ENCODE peak calls at places on chromosomes 12 and 14, in five cellular contexts. D is HCT116, F is brain microvascular endothelial cell, J is left ventricle myocardium inferior, S is substantia nigra. T is an unnamed sample.

GRCh38 chr12:47078733-47079364 is 572 bp upstream of the PCED1B start:
- DNase-seq in D (no peak), F (no peak), J (no peak), S (no peak), T (no peak)

GRCh38 chr12:95096852-95097251 is 23.4 kb upstream of the NR2C1 start:
- DNase-seq in D (no peak), F (no peak), J (no peak), S (no peak), T (no peak)

GRCh38 chr14:101173698-101174521 is 270.4 kb upstream of the RTL1 start:
- DNase-seq in D (no peak), F (no peak), J (no peak), S (no peak), T (no peak)

GRCh38 chr12:16562413-16562812 is 43.5 kb downstream of the LMO3 start:
- DNase-seq in D (no peak), F (no peak), J (no peak), S (no peak), T (no peak)

GRCh38 chr14:79515158-79515557 is 696.1 kb downstream of the DIO2 start:
- DNase-seq in D (no peak), F (peak), J (no peak), S (no peak), T (no peak)

GRCh38 chr14:61323970-61324369 is 2.6 kb downstream of the PRKCH start:
- DNase-seq in D (no peak), F (no peak), J (no peak), S (no peak), T (no peak)

GRCh38 chr12:76455582-76456345 is 103.8 kb downstream of the OSBPL8 start:
- DNase-seq in D (peak), F (peak), J (no peak), S (no peak), T (peak)

GRCh38 chr12:20946732-20947131 is 136.2 kb downstream of the SLCO1B3 start:
- DNase-seq in D (peak), F (peak), J (no peak), S (no peak), T (no peak)

GRCh38 chr12:34400986-34401658 is 378.8 kb downstream of the ALG10 start:
- DNase-seq in D (no peak), F (no peak), J (peak), S (no peak), T (no peak)

GRCh38 chr12:105451798-105452197 is 121.3 kb downstream of the C12orf75 start:
- DNase-seq in D (no peak), F (no peak), J (no peak), S (no peak), T (no peak)

GRCh38 chr12:55499231-55499630 is 7.1 kb downstream of the OR6C68 start:
- DNase-seq in D (no peak), F (no peak), J (no peak), S (no peak), T (no peak)

GRCh38 chr12:60415361-60415760 is 819.5 kb downstream of the SLC16A7 start:
- DNase-seq in D (no peak), F (peak), J (no peak), S (no peak), T (no peak)

GRCh38 chr12:124994435-124994975 is 1.1 kb downstream of the BRI3BP start:
- DNase-seq in D (no peak), F (no peak), J (no peak), S (no peak), T (no peak)

GRCh38 chr12:133130808-133131128 is 341 bp downstream of the ZNF10 start:
- DNase-seq in D (no peak), F (no peak), J (peak), S (peak), T (no peak)

GRCh38 chr12:69388371-69388770 is 28.8 kb downstream of the YEATS4 start:
- DNase-seq in D (peak), F (no peak), J (no peak), S (no peak), T (no peak)

GRCh38 chr12:47900101-47900479 is 4.7 kb downstream of the VDR start:
- DNase-seq in D (no peak), F (no peak), J (no peak), S (no peak), T (no peak)

GRCh38 chr14:69268223-69268622 is 8.3 kb downstream of the GALNT16 start:
- DNase-seq in D (no peak), F (peak), J (no peak), S (no peak), T (no peak)

GRCh38 chr12:120142231-120142877 is 25.8 kb upstream of the RAB35 start:
- DNase-seq in D (no peak), F (peak), J (no peak), S (no peak), T (no peak)

GRCh38 chr14:78403278-78403815 is 233.2 kb downstream of the NRXN3 start:
- DNase-seq in D (no peak), F (peak), J (no peak), S (no peak), T (no peak)

GRCh38 chr14:65972346-65972745 is 513.8 kb upstream of the CCDC196 start:
- DNase-seq in D (no peak), F (peak), J (no peak), S (no peak), T (no peak)

GRCh38 chr12:94049718-94050117 is 98.7 kb upstream of the PLXNC1 start:
- DNase-seq in D (no peak), F (no peak), J (no peak), S (no peak), T (no peak)

GRCh38 chr14:58426819-58427288 is 477 bp downstream of the TIMM9 start:
- DNase-seq in D (no peak), F (peak), J (peak), S (peak), T (no peak)

GRCh38 chr12:124279846-124280360 is 15.0 kb upstream of the RFLNA start:
- DNase-seq in D (no peak), F (no peak), J (no peak), S (no peak), T (no peak)

GRCh38 chr12:96108321-96108720 is 72.9 kb upstream of the LTA4H start:
- DNase-seq in D (no peak), F (no peak), J (peak), S (no peak), T (no peak)
- H3K27ac ChIP-seq in D (no peak), F (no peak), J (peak), S (no peak), T (no peak)

GRCh38 chr14:105366386-105367074 is 31.8 kb upstream of the TEX22 start:
- DNase-seq in D (no peak), F (no peak), J (no peak), S (peak), T (no peak)
- H3K27ac ChIP-seq in D (no peak), F (no peak), J (no peak), S (peak), T (no peak)

GRCh38 chr14:84298738-84299137 is 1231.2 kb upstream of the FLRT2 start:
- DNase-seq in D (no peak), F (no peak), J (no peak), S (no peak), T (no peak)
- H3K27ac ChIP-seq in D (no peak), F (no peak), J (no peak), S (no peak), T (no peak)

GRCh38 chr14:103444837-103445524 is 59.8 kb downstream of the MARK3 start:
- DNase-seq in D (no peak), F (peak), J (no peak), S (no peak), T (no peak)
- H3K27ac ChIP-seq in D (no peak), F (peak), J (peak), S (no peak), T (no peak)

GRCh38 chr14:56297449-56297848 is 179.2 kb downstream of the PELI2 start:
- DNase-seq in D (no peak), F (no peak), J (no peak), S (no peak), T (no peak)
- H3K27ac ChIP-seq in D (no peak), F (no peak), J (no peak), S (no peak), T (no peak)

DNA sequence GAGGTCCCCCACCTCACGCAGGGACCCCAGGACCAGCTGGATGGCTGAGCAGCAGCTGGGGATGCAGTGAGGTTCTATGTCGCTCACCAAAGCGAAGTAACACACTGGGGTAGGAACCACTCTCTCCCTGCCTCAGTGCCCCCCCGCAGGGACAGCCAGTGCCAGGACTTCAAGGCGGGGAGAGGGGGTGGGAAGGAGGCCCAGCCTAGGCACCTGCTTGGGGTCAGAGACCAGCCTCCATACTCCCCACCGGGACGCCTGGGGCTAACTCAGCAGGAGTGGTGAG is 7.1 kb downstream of the AKT1 start:
- DNase-seq in D (no peak), F (no peak), J (no peak), S (no peak), T (no peak)
- H3K27ac ChIP-seq in D (no peak), F (no peak), J (no peak), S (no peak), T (no peak)